ENCODE peak calls at places on chromosomes 2 and 18, in nine cellular contexts. F, M, D, V, L, B, T, P and I are unnamed samples.
A peak's percentile ranks its signal among the peaks of the same experiment; 100 is the strongest.

GRCh38 chr2:3324404-3325281 is 53.0 kb downstream of the EIPR1 start:
- DNase-seq in F (no peak), M (peak; percentile 59), D (no peak), V (no peak), L (no peak), B (no peak), T (no peak), P (no peak), I (no peak)

GRCh38 chr2:145344076-145344724 is 824.3 kb upstream of the ZEB2 start:
- DNase-seq in F (no peak), M (no peak), D (no peak), V (peak; percentile 36), L (peak; percentile 19), B (no peak), T (no peak), P (no peak), I (no peak)

GRCh38 chr2:88757025-88757424 is 65.6 kb downstream of the RPIA start:
- DNase-seq in F (no peak), M (no peak), D (no peak), V (no peak), L (no peak), B (no peak), T (no peak), P (no peak), I (no peak)

GRCh38 chr2:219309278-219309677 is at the start of gene PTPRN:
- DNase-seq in F (no peak), M (peak; percentile 49), D (no peak), V (no peak), L (peak; percentile 79), B (no peak), T (no peak), P (peak; percentile 87), I (peak; percentile 92)

GRCh38 chr2:24360050-24360962 is at the start of gene ITSN2:
- DNase-seq in F (peak; percentile 84), M (peak; percentile 95), D (peak; percentile 84), V (peak; percentile 57), L (peak; percentile 38), B (peak; percentile 82), T (peak; percentile 84), P (peak; percentile 75), I (peak; percentile 90)

GRCh38 chr2:61181382-61182058 is 19.5 kb downstream of the C2orf74 start:
- DNase-seq in F (no peak), M (no peak), D (no peak), V (no peak), L (peak; percentile 38), B (no peak), T (no peak), P (peak; percentile 38), I (no peak)

GRCh38 chr18:31973929-31974546 is 31.1 kb upstream of the TRAPPC8 start:
- DNase-seq in F (no peak), M (no peak), D (peak; percentile 4), V (no peak), L (no peak), B (no peak), T (no peak), P (no peak), I (no peak)

GRCh38 chr18:70132999-70133398 is 72.5 kb downstream of the RTTN start:
- DNase-seq in F (no peak), M (no peak), D (no peak), V (peak; percentile 95), L (peak; percentile 95), B (no peak), T (no peak), P (peak; percentile 67), I (no peak)

GRCh38 chr2:403682-404081 is 115.8 kb upstream of the ALKAL2 start:
- DNase-seq in F (no peak), M (no peak), D (no peak), V (no peak), L (no peak), B (no peak), T (no peak), P (no peak), I (no peak)

GRCh38 chr2:23760746-23761145 is 166.2 kb downstream of the ATAD2B start:
- DNase-seq in F (no peak), M (no peak), D (peak; percentile 7), V (peak; percentile 79), L (peak; percentile 71), B (no peak), T (no peak), P (peak; percentile 78), I (no peak)

GRCh38 chr18:35938158-35938557 is 34.3 kb upstream of the RMP24 start:
- DNase-seq in F (no peak), M (no peak), D (no peak), V (no peak), L (no peak), B (no peak), T (no peak), P (peak; percentile 31), I (no peak)

GRCh38 chr2:174327958-174328308 is 6.8 kb upstream of the SP9 start:
- DNase-seq in F (no peak), M (no peak), D (no peak), V (no peak), L (no peak), B (no peak), T (no peak), P (no peak), I (no peak)

GRCh38 chr2:233210843-233211600 is 40.5 kb upstream of the ATG16L1 start:
- DNase-seq in F (peak; percentile 84), M (peak; percentile 89), D (no peak), V (peak; percentile 94), L (peak; percentile 90), B (peak; percentile 87), T (peak; percentile 77), P (peak; percentile 96), I (no peak)

GRCh38 chr2:218026244-218026643 is 23.4 kb upstream of the TNS1 start:
- DNase-seq in F (peak; percentile 5), M (no peak), D (no peak), V (no peak), L (no peak), B (no peak), T (no peak), P (no peak), I (no peak)

DNA sequence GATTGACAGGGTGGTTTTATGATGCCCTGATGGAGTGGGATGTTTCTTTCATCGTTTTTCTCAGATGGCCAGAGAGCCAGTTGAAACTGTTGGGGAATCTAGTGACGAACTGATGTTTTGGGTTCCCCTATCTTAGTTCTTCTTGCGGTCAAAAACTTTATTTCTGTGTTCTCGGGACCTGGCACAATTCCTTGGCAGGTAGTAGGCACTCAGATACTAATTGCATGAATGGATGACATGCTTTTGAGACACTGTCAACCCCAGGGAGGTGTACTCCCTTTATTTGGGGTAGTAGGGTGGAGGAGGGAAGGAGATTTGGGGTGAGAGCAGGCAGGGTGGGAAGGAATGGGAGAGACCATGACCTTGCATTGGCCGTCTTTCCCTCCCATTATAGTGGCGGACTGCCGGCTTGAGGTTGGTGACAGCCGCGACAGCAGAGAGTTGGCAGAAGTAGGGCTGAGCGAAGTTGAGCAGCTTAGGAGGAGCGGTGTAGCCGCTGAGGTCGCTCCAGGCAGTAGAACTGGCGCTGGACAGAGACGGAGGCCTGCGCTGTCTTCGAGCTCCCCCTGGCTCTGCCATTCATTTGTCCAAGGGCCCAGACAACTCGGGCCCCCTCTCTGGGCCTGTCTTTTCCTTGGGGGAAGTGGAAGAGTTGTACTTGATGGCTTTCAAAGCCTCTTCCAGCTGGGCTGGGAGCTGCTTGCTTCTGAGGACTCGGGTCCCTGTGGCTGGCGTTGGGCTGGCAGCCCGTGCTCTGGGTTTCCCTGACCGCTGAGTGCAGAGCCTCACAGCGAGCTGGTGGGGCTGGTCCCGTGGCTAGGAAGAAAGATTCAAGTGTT is 2.6 kb downstream of the TET3 start:
- DNase-seq in F (no peak), M (peak; percentile 77), D (no peak), V (peak; percentile 56), L (no peak), B (peak; percentile 64), T (no peak), P (peak; percentile 60), I (peak; percentile 76)
- H3K4me3 ChIP-seq in F (peak overlapping the region; percentile 26), M (peak overlapping the region; percentile 68), D (peak overlapping the region; percentile 67), V (no peak overlapping the region), L (no peak overlapping the region), B (peak overlapping the region; percentile 37), T (peak overlapping the region; percentile 78), P (no peak overlapping the region), I (peak overlapping the region; percentile 40)

DNA sequence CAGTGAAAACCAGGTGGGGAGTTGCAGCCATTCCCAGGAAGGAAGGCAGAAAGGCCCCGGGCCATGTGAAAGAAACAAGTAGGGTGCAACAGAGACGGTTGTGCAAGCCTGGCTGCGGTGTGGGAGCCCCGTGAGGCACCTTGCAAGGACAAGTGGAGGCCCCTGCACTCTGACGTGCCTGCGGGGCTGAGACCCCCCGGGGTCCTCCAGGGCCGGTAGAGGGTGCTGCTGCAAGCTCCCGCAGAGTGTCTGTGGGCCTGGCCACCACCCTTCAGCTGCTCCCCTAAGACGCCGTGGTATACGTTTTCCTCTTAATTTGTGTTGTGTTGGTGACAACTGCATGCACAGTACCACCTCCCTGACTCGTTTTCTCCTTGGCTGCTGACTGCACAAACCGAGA is 27.4 kb upstream of the MC5R start:
- DNase-seq in F (no peak), M (no peak), D (no peak), V (no peak), L (no peak), B (no peak), T (no peak), P (no peak), I (no peak)
- TF ChIP-seq CTCF in F (no peak), M (no peak), D (no peak), V (no peak), L (no peak), B (no peak), T (no peak), P (no peak), I (no peak)

DNA sequence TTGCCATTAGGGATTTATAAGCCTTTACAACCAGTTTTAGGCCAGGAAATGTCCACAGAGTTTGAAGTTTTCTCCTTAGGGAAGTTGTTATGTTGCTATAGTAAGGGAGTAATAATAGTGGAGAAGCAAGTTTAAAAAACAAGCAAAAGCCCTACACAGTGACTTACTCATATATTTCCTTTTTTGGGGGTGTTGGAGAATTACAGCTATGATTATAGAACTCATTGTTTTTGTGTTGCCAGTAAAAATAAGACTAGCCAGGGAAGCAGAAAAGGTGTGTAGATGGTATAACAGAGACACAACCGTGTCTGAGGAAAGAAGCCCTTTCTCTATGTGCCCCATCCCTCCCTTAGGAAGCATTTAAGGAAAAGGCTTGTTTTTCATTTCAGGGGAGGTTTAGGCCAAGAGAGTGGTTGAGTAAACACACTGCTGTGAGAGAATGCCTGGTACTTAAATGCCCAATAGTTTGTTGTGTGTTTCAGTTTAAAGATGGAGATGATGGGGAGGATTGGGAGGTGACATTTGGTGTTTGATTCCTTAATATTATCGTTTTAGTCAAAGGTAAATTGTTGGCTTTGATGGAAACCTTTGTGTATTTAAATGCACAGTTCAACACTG is 2.4 kb downstream of the VAPA start:
- DNase-seq in F (no peak), M (no peak), D (no peak), V (peak; percentile 41), L (no peak), B (no peak), T (no peak), P (peak; percentile 33), I (no peak)
- H3K4me3 ChIP-seq in F (peak overlapping the region; percentile 99), M (peak overlapping the region; percentile 90), D (peak overlapping the region; percentile 99), V (peak overlapping the region; percentile 82), L (peak overlapping the region; percentile 72), B (peak overlapping the region; percentile 95), T (peak overlapping the region; percentile 93), P (peak overlapping the region; percentile 75), I (no peak overlapping the region)

DNA sequence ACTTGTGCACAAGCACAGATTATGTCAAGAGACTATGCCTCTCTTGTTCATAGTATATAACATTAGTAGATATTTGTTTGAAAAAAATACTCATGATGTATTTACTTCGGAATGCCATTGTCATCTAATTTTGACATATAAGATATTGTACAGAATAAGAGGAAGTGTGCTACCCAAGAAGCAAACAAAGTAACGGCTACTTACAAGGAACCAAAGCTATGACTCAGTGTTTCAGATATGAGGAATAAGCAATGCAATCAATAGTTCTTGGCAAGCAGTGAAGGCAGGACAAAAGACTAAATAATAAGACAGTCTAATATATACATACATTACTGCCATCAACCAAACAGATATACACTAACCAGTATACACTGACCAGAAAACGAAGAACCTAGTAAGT is 256.3 kb downstream of the CCDC178 start:
- DNase-seq in F (no peak), M (no peak), D (no peak), V (peak; percentile 17), L (no peak), B (no peak), T (no peak), P (peak; percentile 4), I (no peak)
- TF ChIP-seq CTCF in F (no peak), M (no peak), D (no peak), V (no peak), L (no peak), B (no peak), T (no peak), P (no peak), I (no peak)